ENCODE peak calls at places on chromosomes 12 and 14, in ten cellular contexts. One of them, this sample, is unnamed.

GRCh38 chr14:53327716-53328115 is 174.6 kb upstream of the DDHD1 start:
- DNase-seq in brain microvascular endothelial cell: peak
- DNase-seq in stomach: no peak
- DNase-seq in ovary: no peak
- DNase-seq in DND-41: no peak
- DNase-seq in HepG2: no peak
- DNase-seq in NB4: no peak
- DNase-seq in CD8-positive, alpha-beta T cell: no peak
- DNase-seq in cardiac fibroblast: peak
- DNase-seq in AG09309: no peak
- DNase-seq in this sample: no peak

GRCh38 chr12:123995023-123995422 is 22.0 kb downstream of the ZNF664 start:
- DNase-seq in DND-41: no peak
- DNase-seq in NB4: no peak
- DNase-seq in ovary: no peak
- DNase-seq in CD8-positive, alpha-beta T cell: no peak
- DNase-seq in cardiac fibroblast: peak
- DNase-seq in stomach: no peak
- DNase-seq in AG09309: peak
- DNase-seq in brain microvascular endothelial cell: peak
- DNase-seq in HepG2: no peak
- DNase-seq in this sample: peak

GRCh38 chr14:71426001-71426400 is 506.2 kb upstream of the RGS6 start:
- DNase-seq in AG09309: no peak
- DNase-seq in HepG2: no peak
- DNase-seq in brain microvascular endothelial cell: no peak
- DNase-seq in stomach: no peak
- DNase-seq in CD8-positive, alpha-beta T cell: no peak
- DNase-seq in ovary: no peak
- DNase-seq in NB4: no peak
- DNase-seq in DND-41: no peak
- DNase-seq in cardiac fibroblast: no peak
- DNase-seq in this sample: no peak

GRCh38 chr12:115407036-115407435 is 723.1 kb upstream of the TBX3 start:
- DNase-seq in CD8-positive, alpha-beta T cell: no peak
- DNase-seq in brain microvascular endothelial cell: no peak
- DNase-seq in AG09309: no peak
- DNase-seq in DND-41: no peak
- DNase-seq in NB4: no peak
- DNase-seq in ovary: no peak
- DNase-seq in HepG2: no peak
- DNase-seq in stomach: no peak
- DNase-seq in cardiac fibroblast: no peak
- DNase-seq in this sample: no peak

GRCh38 chr14:77175843-77176242 is 5.8 kb upstream of the TMEM63C start:
- DNase-seq in cardiac fibroblast: no peak
- DNase-seq in brain microvascular endothelial cell: no peak
- DNase-seq in stomach: no peak
- DNase-seq in ovary: no peak
- DNase-seq in DND-41: no peak
- DNase-seq in HepG2: no peak
- DNase-seq in CD8-positive, alpha-beta T cell: no peak
- DNase-seq in NB4: no peak
- DNase-seq in AG09309: no peak
- DNase-seq in this sample: no peak

GRCh38 chr12:74899031-74899829 is 310.4 kb downstream of the KCNC2 start:
- DNase-seq in stomach: no peak
- DNase-seq in cardiac fibroblast: no peak
- DNase-seq in DND-41: no peak
- DNase-seq in AG09309: no peak
- DNase-seq in NB4: no peak
- DNase-seq in brain microvascular endothelial cell: no peak
- DNase-seq in CD8-positive, alpha-beta T cell: no peak
- DNase-seq in ovary: no peak
- DNase-seq in HepG2: no peak
- DNase-seq in this sample: no peak

GRCh38 chr14:71933026-71933587 is 878 bp downstream of the RGS6 start:
- DNase-seq in HepG2: no peak
- DNase-seq in AG09309: no peak
- DNase-seq in stomach: no peak
- DNase-seq in DND-41: no peak
- DNase-seq in cardiac fibroblast: no peak
- DNase-seq in CD8-positive, alpha-beta T cell: no peak
- DNase-seq in brain microvascular endothelial cell: no peak
- DNase-seq in ovary: no peak
- DNase-seq in NB4: no peak
- DNase-seq in this sample: no peak

GRCh38 chr14:100221419-100222218 is 17.3 kb upstream of the YY1 start:
- DNase-seq in ovary: peak
- DNase-seq in CD8-positive, alpha-beta T cell: peak
- DNase-seq in DND-41: peak
- DNase-seq in brain microvascular endothelial cell: peak
- DNase-seq in AG09309: no peak
- DNase-seq in stomach: peak
- DNase-seq in HepG2: peak
- DNase-seq in cardiac fibroblast: peak
- DNase-seq in NB4: peak
- DNase-seq in this sample: peak

GRCh38 chr12:61452076-61452475 is 808.1 kb upstream of the USP15 start:
- DNase-seq in HepG2: no peak
- DNase-seq in ovary: no peak
- DNase-seq in NB4: no peak
- DNase-seq in cardiac fibroblast: no peak
- DNase-seq in CD8-positive, alpha-beta T cell: no peak
- DNase-seq in brain microvascular endothelial cell: peak
- DNase-seq in stomach: no peak
- DNase-seq in DND-41: no peak
- DNase-seq in AG09309: no peak
- DNase-seq in this sample: no peak
- H3K4me3 ChIP-seq in HepG2: no peak
- H3K4me3 ChIP-seq in ovary: no peak
- H3K4me3 ChIP-seq in NB4: no peak
- H3K4me3 ChIP-seq in cardiac fibroblast: no peak
- H3K4me3 ChIP-seq in CD8-positive, alpha-beta T cell: no peak
- H3K4me3 ChIP-seq in brain microvascular endothelial cell: no peak
- H3K4me3 ChIP-seq in stomach: no peak
- H3K4me3 ChIP-seq in DND-41: no peak
- H3K4me3 ChIP-seq in AG09309: no peak
- H3K4me3 ChIP-seq in this sample: no peak

GRCh38 chr12:99056186-99056585 is 411.1 kb downstream of the APAF1 start:
- DNase-seq in stomach: no peak
- DNase-seq in DND-41: no peak
- DNase-seq in CD8-positive, alpha-beta T cell: no peak
- DNase-seq in ovary: no peak
- DNase-seq in cardiac fibroblast: no peak
- DNase-seq in AG09309: no peak
- DNase-seq in brain microvascular endothelial cell: no peak
- DNase-seq in HepG2: no peak
- DNase-seq in NB4: no peak
- DNase-seq in this sample: no peak

GRCh38 chr12:99057670-99058069 is 412.6 kb downstream of the APAF1 start:
- DNase-seq in cardiac fibroblast: no peak
- DNase-seq in HepG2: no peak
- DNase-seq in DND-41: no peak
- DNase-seq in CD8-positive, alpha-beta T cell: no peak
- DNase-seq in AG09309: no peak
- DNase-seq in stomach: no peak
- DNase-seq in ovary: no peak
- DNase-seq in NB4: no peak
- DNase-seq in brain microvascular endothelial cell: no peak
- DNase-seq in this sample: no peak

GRCh38 chr12:99053599-99054362 is 408.7 kb downstream of the APAF1 start:
- DNase-seq in NB4: no peak
- DNase-seq in AG09309: peak
- DNase-seq in CD8-positive, alpha-beta T cell: no peak
- DNase-seq in ovary: no peak
- DNase-seq in stomach: no peak
- DNase-seq in HepG2: no peak
- DNase-seq in DND-41: no peak
- DNase-seq in cardiac fibroblast: no peak
- DNase-seq in brain microvascular endothelial cell: peak
- DNase-seq in this sample: no peak

GRCh38 chr12:99055294-99055693 is 410.2 kb downstream of the APAF1 start:
- DNase-seq in brain microvascular endothelial cell: no peak
- DNase-seq in NB4: peak
- DNase-seq in DND-41: no peak
- DNase-seq in stomach: no peak
- DNase-seq in cardiac fibroblast: no peak
- DNase-seq in HepG2: no peak
- DNase-seq in ovary: no peak
- DNase-seq in AG09309: no peak
- DNase-seq in CD8-positive, alpha-beta T cell: no peak
- DNase-seq in this sample: no peak

DNA sequence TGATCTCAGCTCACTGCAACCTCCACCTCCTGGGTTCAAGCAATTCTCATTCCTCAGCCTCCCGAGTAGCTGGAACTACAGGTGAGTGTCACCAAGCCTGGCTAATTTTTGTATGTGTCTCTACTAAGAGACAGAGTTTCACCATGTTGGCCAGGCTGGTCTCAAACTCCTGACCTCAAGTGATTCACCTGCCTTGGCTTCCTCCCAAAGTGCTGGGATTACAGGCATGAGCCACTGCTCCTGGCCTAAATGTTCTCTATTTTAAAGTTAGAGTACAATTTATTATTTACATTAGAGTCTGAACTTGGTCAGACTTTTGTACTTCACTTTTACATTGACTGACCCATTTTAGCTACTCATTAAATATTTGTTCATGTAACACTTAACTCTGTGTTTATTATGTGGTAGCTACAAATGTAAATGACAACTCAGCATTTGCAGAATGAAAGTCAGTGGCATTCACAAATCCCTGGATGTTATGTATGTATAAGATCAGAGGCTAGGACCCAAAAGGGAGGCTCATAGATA is 409.6 kb downstream of the APAF1 start:
- DNase-seq in DND-41: no peak
- DNase-seq in NB4: no peak
- DNase-seq in cardiac fibroblast: no peak
- DNase-seq in AG09309: no peak
- DNase-seq in HepG2: no peak
- DNase-seq in brain microvascular endothelial cell: no peak
- DNase-seq in ovary: no peak
- DNase-seq in CD8-positive, alpha-beta T cell: no peak
- DNase-seq in stomach: no peak
- DNase-seq in this sample: no peak
- TF ChIP-seq CTCF in DND-41: no peak
- TF ChIP-seq CTCF in NB4: no peak
- TF ChIP-seq CTCF in cardiac fibroblast: no peak
- TF ChIP-seq CTCF in AG09309: no peak
- TF ChIP-seq CTCF in HepG2: no peak
- TF ChIP-seq CTCF in brain microvascular endothelial cell: no peak
- TF ChIP-seq CTCF in ovary: no peak
- TF ChIP-seq CTCF in CD8-positive, alpha-beta T cell: no peak
- TF ChIP-seq CTCF in stomach: no peak
- TF ChIP-seq CTCF in this sample: no peak

GRCh38 chr14:103712633-103713247 is 2.5 kb downstream of the XRCC3 start:
- DNase-seq in stomach: peak
- DNase-seq in CD8-positive, alpha-beta T cell: no peak
- DNase-seq in brain microvascular endothelial cell: no peak
- DNase-seq in ovary: peak
- DNase-seq in DND-41: no peak
- DNase-seq in HepG2: no peak
- DNase-seq in AG09309: no peak
- DNase-seq in NB4: no peak
- DNase-seq in cardiac fibroblast: no peak
- DNase-seq in this sample: no peak

GRCh38 chr14:103716091-103716801 is 636 bp downstream of the ZFYVE21 start:
- DNase-seq in AG09309: no peak
- DNase-seq in DND-41: peak
- DNase-seq in ovary: peak
- DNase-seq in cardiac fibroblast: peak
- DNase-seq in NB4: peak
- DNase-seq in CD8-positive, alpha-beta T cell: no peak
- DNase-seq in brain microvascular endothelial cell: no peak
- DNase-seq in HepG2: no peak
- DNase-seq in stomach: no peak
- DNase-seq in this sample: no peak

GRCh38 chr14:103713304-103714062 is 1.8 kb downstream of the XRCC3 start:
- DNase-seq in cardiac fibroblast: no peak
- DNase-seq in ovary: no peak
- DNase-seq in AG09309: no peak
- DNase-seq in brain microvascular endothelial cell: no peak
- DNase-seq in NB4: no peak
- DNase-seq in CD8-positive, alpha-beta T cell: no peak
- DNase-seq in HepG2: no peak
- DNase-seq in stomach: no peak
- DNase-seq in DND-41: no peak
- DNase-seq in this sample: no peak

GRCh38 chr14:103715052-103716000 is at the start of the genes XRCC3 and ZFYVE21:
- DNase-seq in brain microvascular endothelial cell: peak
- DNase-seq in ovary: peak
- DNase-seq in DND-41: peak
- DNase-seq in CD8-positive, alpha-beta T cell: peak
- DNase-seq in HepG2: peak
- DNase-seq in stomach: peak
- DNase-seq in NB4: peak
- DNase-seq in AG09309: peak
- DNase-seq in cardiac fibroblast: peak
- DNase-seq in this sample: peak

DNA sequence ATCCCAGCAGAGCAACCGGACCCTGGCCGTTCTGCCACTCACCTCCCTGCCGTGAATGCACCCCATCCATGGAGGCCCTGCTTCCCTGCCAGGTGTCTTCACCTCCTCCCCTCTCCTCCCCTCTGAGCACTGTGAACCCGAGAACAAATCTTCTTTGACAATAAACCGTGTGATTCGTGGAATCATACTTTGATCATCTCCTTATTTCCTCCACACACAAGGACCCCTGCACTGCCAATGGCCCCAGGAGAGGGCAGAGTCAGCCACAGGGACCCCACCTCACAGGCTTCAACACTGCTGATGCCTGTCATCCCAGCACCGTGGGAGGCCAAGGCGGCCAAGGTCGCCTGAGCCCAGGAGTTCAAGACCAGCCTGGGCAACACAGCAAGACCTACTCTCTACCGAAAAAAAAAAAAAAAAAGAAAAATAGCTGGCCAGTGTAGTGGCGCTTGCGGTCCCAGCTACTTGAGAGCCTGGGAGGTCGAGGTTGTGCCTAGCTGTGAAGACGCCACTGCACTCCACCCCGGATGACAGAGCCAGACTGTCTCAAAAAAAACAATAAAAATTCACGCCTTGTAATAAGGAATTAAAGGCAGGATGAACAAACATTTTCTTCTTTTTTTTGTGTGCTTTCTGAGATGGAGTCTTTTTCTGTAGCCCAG is 1.1 kb downstream of the XRCC3 start:
- DNase-seq in ovary: no peak
- DNase-seq in stomach: no peak
- DNase-seq in DND-41: no peak
- DNase-seq in AG09309: no peak
- DNase-seq in NB4: no peak
- DNase-seq in brain microvascular endothelial cell: no peak
- DNase-seq in CD8-positive, alpha-beta T cell: no peak
- DNase-seq in HepG2: no peak
- DNase-seq in cardiac fibroblast: no peak
- DNase-seq in this sample: no peak
- H3K4me3 ChIP-seq in ovary: no peak
- H3K4me3 ChIP-seq in stomach: peak
- H3K4me3 ChIP-seq in DND-41: peak
- H3K4me3 ChIP-seq in AG09309: no peak
- H3K4me3 ChIP-seq in NB4: peak
- H3K4me3 ChIP-seq in brain microvascular endothelial cell: peak
- H3K4me3 ChIP-seq in CD8-positive, alpha-beta T cell: peak
- H3K4me3 ChIP-seq in HepG2: peak
- H3K4me3 ChIP-seq in cardiac fibroblast: peak
- H3K4me3 ChIP-seq in this sample: peak

GRCh38 chr12:3005736-3006135 is 46.5 kb downstream of the TEAD4 start:
- DNase-seq in NB4: no peak
- DNase-seq in brain microvascular endothelial cell: peak
- DNase-seq in HepG2: no peak
- DNase-seq in cardiac fibroblast: no peak
- DNase-seq in ovary: no peak
- DNase-seq in stomach: no peak
- DNase-seq in DND-41: no peak
- DNase-seq in CD8-positive, alpha-beta T cell: no peak
- DNase-seq in AG09309: no peak
- DNase-seq in this sample: no peak

GRCh38 chr12:3000548-3001275 is 41.5 kb downstream of the TEAD4 start:
- DNase-seq in ovary: no peak
- DNase-seq in cardiac fibroblast: no peak
- DNase-seq in CD8-positive, alpha-beta T cell: no peak
- DNase-seq in HepG2: peak
- DNase-seq in AG09309: no peak
- DNase-seq in NB4: no peak
- DNase-seq in DND-41: no peak
- DNase-seq in brain microvascular endothelial cell: no peak
- DNase-seq in stomach: no peak
- DNase-seq in this sample: no peak

GRCh38 chr12:3002636-3003035 is 43.4 kb downstream of the TEAD4 start:
- DNase-seq in DND-41: no peak
- DNase-seq in stomach: no peak
- DNase-seq in brain microvascular endothelial cell: no peak
- DNase-seq in HepG2: no peak
- DNase-seq in cardiac fibroblast: no peak
- DNase-seq in ovary: no peak
- DNase-seq in AG09309: no peak
- DNase-seq in CD8-positive, alpha-beta T cell: no peak
- DNase-seq in NB4: peak
- DNase-seq in this sample: no peak

GRCh38 chr12:3003593-3003992 is 44.4 kb downstream of the TEAD4 start:
- DNase-seq in HepG2: no peak
- DNase-seq in stomach: no peak
- DNase-seq in CD8-positive, alpha-beta T cell: no peak
- DNase-seq in cardiac fibroblast: no peak
- DNase-seq in AG09309: no peak
- DNase-seq in ovary: no peak
- DNase-seq in brain microvascular endothelial cell: no peak
- DNase-seq in NB4: no peak
- DNase-seq in DND-41: no peak
- DNase-seq in this sample: no peak

DNA sequence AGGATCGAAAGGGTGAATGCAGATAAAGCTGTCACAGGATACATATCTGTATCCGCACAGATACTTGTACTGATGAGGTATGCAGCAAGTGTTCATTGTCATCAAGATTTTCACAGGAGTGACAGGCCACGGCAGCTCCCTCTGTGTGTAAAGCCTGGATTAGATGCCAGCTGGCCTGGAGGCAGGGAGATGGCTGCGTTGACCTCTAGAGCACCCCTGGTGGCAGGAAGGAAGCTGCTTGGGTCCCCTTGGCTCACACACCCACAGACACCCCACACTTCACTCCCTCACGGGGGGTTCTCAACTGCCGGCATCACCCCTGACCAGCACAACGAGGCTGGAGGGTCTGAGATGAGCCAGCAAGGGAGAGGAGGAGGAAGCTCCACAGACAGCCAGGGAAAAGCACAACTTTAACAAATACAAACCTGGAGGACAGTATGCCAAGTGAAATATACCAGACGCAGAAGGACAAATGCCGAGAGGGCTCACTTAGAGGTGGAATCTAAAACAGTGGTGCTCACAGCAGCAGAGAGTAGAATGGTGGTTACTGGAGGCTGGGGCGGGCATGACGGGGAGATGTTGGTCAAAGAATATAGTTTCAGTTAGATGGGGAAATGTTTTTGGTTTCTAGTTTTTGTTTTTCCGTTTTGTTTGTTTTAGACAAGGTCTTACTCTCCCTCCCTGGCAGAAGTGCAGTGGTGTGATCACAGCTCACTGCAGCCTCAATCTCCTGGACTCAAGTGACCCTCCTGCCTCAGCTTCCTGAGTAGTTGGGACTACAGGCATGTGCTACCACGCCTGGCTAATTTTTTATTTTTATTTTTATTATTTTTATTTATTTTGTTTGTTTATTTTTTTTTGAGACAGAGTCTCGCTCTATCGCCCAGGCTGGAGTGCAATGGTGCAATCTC is 45.7 kb downstream of the TEAD4 start:
- DNase-seq in AG09309: no peak
- DNase-seq in brain microvascular endothelial cell: no peak
- DNase-seq in DND-41: no peak
- DNase-seq in stomach: no peak
- DNase-seq in CD8-positive, alpha-beta T cell: no peak
- DNase-seq in NB4: peak
- DNase-seq in HepG2: no peak
- DNase-seq in cardiac fibroblast: peak
- DNase-seq in ovary: no peak
- DNase-seq in this sample: no peak
- TF ChIP-seq CTCF in AG09309: no peak
- TF ChIP-seq CTCF in brain microvascular endothelial cell: peak
- TF ChIP-seq CTCF in DND-41: peak
- TF ChIP-seq CTCF in stomach: no peak
- TF ChIP-seq CTCF in CD8-positive, alpha-beta T cell: no peak
- TF ChIP-seq CTCF in NB4: peak
- TF ChIP-seq CTCF in HepG2: peak
- TF ChIP-seq CTCF in cardiac fibroblast: peak
- TF ChIP-seq CTCF in ovary: no peak
- TF ChIP-seq CTCF in this sample: peak

This sample was measured in astrocyte of the cerebellum.